ENCODE peak calls at places on chromosomes 6 and 20, in six cellular contexts. V, G, C, T, X and K are unnamed samples.

GRCh38 chr6:11552390-11552789 is 14.8 kb downstream of the TMEM170B start:
- DNase-seq in V (no peak), G (no peak), C (no peak), T (no peak), X (no peak), K (no peak)

GRCh38 chr6:40950986-40951730 is 87.9 kb downstream of the UNC5CL start:
- DNase-seq in V (no peak), G (no peak), C (no peak), T (no peak), X (no peak), K (no peak)

GRCh38 chr6:31037692-31038091 is 27.4 kb downstream of the MUC22 start:
- DNase-seq in V (no peak), G (no peak), C (peak), T (no peak), X (peak), K (no peak)

GRCh38 chr20:50152394-50153152 is 950 bp downstream of the PEDS1 start:
- DNase-seq in V (no peak), G (no peak), C (no peak), T (no peak), X (peak), K (no peak)

GRCh38 chr6:156969233-156969632 is 192.1 kb downstream of the ARID1B start:
- DNase-seq in V (no peak), G (no peak), C (no peak), T (no peak), X (no peak), K (no peak)

GRCh38 chr20:3932277-3933073 is 43.3 kb downstream of the PANK2 start:
- DNase-seq in V (no peak), G (no peak), C (no peak), T (no peak), X (peak), K (no peak)

GRCh38 chr6:135162678-135163439 is 18.2 kb upstream of the MYB start:
- DNase-seq in V (no peak), G (peak), C (no peak), T (no peak), X (peak), K (no peak)

GRCh38 chr6:158926429-158926828 is 73.6 kb downstream of the RSPH3 start:
- DNase-seq in V (no peak), G (no peak), C (no peak), T (no peak), X (peak), K (no peak)

GRCh38 chr6:136923954-136924291 is 1.8 kb downstream of the SLC35D3 start:
- DNase-seq in V (no peak), G (no peak), C (no peak), T (no peak), X (no peak), K (no peak)

GRCh38 chr20:35341366-35342028 is 49.3 kb upstream of the FAM83C start:
- DNase-seq in V (no peak), G (no peak), C (no peak), T (no peak), X (peak), K (no peak)

GRCh38 chr6:161396539-161396938 is 122.7 kb upstream of the AGPAT4 start:
- DNase-seq in V (no peak), G (no peak), C (no peak), T (no peak), X (no peak), K (no peak)

GRCh38 chr6:138234363-138234762 is 16.1 kb upstream of the PBOV1 start:
- DNase-seq in V (no peak), G (no peak), C (no peak), T (no peak), X (no peak), K (no peak)

GRCh38 chr6:33075568-33076405 is at the start of gene HLA-DPB1:
- DNase-seq in V (no peak), G (peak), C (no peak), T (no peak), X (peak), K (no peak)